ENCODE peak calls at places on chromosomes 13 and 19, in six cellular contexts. One of them, this sample, is unnamed.

GRCh38 chr13:114107686-114108081 is 24.7 kb downstream of the RASA3 start:
- DNase-seq in left ventricle myocardium inferior: peak
- DNase-seq in thyroid gland: peak
- DNase-seq in fibroblast of pulmonary artery: peak
- DNase-seq in AG04450: peak
- DNase-seq in fibroblast of mammary gland: peak
- DNase-seq in this sample: no peak

GRCh38 chr13:110287031-110287828 is 19.7 kb downstream of the COL4A1 start:
- DNase-seq in left ventricle myocardium inferior: no peak
- DNase-seq in thyroid gland: no peak
- DNase-seq in fibroblast of pulmonary artery: no peak
- DNase-seq in AG04450: no peak
- DNase-seq in fibroblast of mammary gland: no peak
- DNase-seq in this sample: no peak

GRCh38 chr13:31072041-31072440 is 89.7 kb downstream of the HSPH1 start:
- DNase-seq in left ventricle myocardium inferior: no peak
- DNase-seq in thyroid gland: no peak
- DNase-seq in fibroblast of pulmonary artery: peak
- DNase-seq in AG04450: no peak
- DNase-seq in fibroblast of mammary gland: peak
- DNase-seq in this sample: no peak

GRCh38 chr13:113001251-113002140 is 32.5 kb downstream of the MCF2L start:
- DNase-seq in left ventricle myocardium inferior: no peak
- DNase-seq in thyroid gland: peak
- DNase-seq in fibroblast of pulmonary artery: peak
- DNase-seq in AG04450: no peak
- DNase-seq in fibroblast of mammary gland: no peak
- DNase-seq in this sample: peak

GRCh38 chr19:43464089-43464775 is 1.2 kb downstream of the LYPD3 start:
- DNase-seq in left ventricle myocardium inferior: peak
- DNase-seq in thyroid gland: peak
- DNase-seq in fibroblast of pulmonary artery: no peak
- DNase-seq in AG04450: no peak
- DNase-seq in fibroblast of mammary gland: no peak
- DNase-seq in this sample: no peak

GRCh38 chr13:102793583-102794355 is 5.0 kb downstream of the POGLUT2 start:
- DNase-seq in left ventricle myocardium inferior: no peak
- DNase-seq in thyroid gland: no peak
- DNase-seq in fibroblast of pulmonary artery: no peak
- DNase-seq in AG04450: no peak
- DNase-seq in fibroblast of mammary gland: no peak
- DNase-seq in this sample: no peak

GRCh38 chr19:10908380-10908960 is 20.0 kb downstream of the YIPF2 start:
- DNase-seq in left ventricle myocardium inferior: no peak
- DNase-seq in thyroid gland: no peak
- DNase-seq in fibroblast of pulmonary artery: no peak
- DNase-seq in AG04450: no peak
- DNase-seq in fibroblast of mammary gland: no peak
- DNase-seq in this sample: no peak

GRCh38 chr19:27765397-27765796 is 1447.6 kb downstream of the UQCRFS1 start:
- DNase-seq in left ventricle myocardium inferior: no peak
- DNase-seq in thyroid gland: no peak
- DNase-seq in fibroblast of pulmonary artery: no peak
- DNase-seq in AG04450: no peak
- DNase-seq in fibroblast of mammary gland: no peak
- DNase-seq in this sample: no peak

GRCh38 chr19:16548956-16549355 is 6.7 kb upstream of the CHERP start:
- DNase-seq in left ventricle myocardium inferior: no peak
- DNase-seq in thyroid gland: no peak
- DNase-seq in fibroblast of pulmonary artery: no peak
- DNase-seq in AG04450: no peak
- DNase-seq in fibroblast of mammary gland: no peak
- DNase-seq in this sample: no peak

GRCh38 chr19:7699422-7700127 is 2.4 kb downstream of the FCER2 start:
- DNase-seq in left ventricle myocardium inferior: no peak
- DNase-seq in thyroid gland: no peak
- DNase-seq in fibroblast of pulmonary artery: no peak
- DNase-seq in AG04450: no peak
- DNase-seq in fibroblast of mammary gland: peak
- DNase-seq in this sample: no peak

GRCh38 chr13:61531383-61532065 is 115.9 kb upstream of the PCDH20 start:
- DNase-seq in left ventricle myocardium inferior: no peak
- DNase-seq in thyroid gland: no peak
- DNase-seq in fibroblast of pulmonary artery: no peak
- DNase-seq in AG04450: no peak
- DNase-seq in fibroblast of mammary gland: no peak
- DNase-seq in this sample: no peak

GRCh38 chr13:79549355-79550106 is 68.6 kb downstream of the NDFIP2 start:
- DNase-seq in left ventricle myocardium inferior: no peak
- DNase-seq in thyroid gland: no peak
- DNase-seq in fibroblast of pulmonary artery: peak
- DNase-seq in AG04450: no peak
- DNase-seq in fibroblast of mammary gland: no peak
- DNase-seq in this sample: no peak

GRCh38 chr19:45097776-45098520 is 5.0 kb downstream of the PPP1R37 start:
- DNase-seq in left ventricle myocardium inferior: peak
- DNase-seq in thyroid gland: no peak
- DNase-seq in fibroblast of pulmonary artery: peak
- DNase-seq in AG04450: peak
- DNase-seq in fibroblast of mammary gland: peak
- DNase-seq in this sample: peak

GRCh38 chr13:34817246-34817645 is 124.8 kb upstream of the NBEA start:
- DNase-seq in left ventricle myocardium inferior: no peak
- DNase-seq in thyroid gland: no peak
- DNase-seq in fibroblast of pulmonary artery: no peak
- DNase-seq in AG04450: no peak
- DNase-seq in fibroblast of mammary gland: no peak
- DNase-seq in this sample: no peak

GRCh38 chr19:7373862-7374261 is 25.1 kb downstream of the ARHGEF18 start:
- DNase-seq in left ventricle myocardium inferior: no peak
- DNase-seq in thyroid gland: no peak
- DNase-seq in fibroblast of pulmonary artery: no peak
- DNase-seq in AG04450: no peak
- DNase-seq in fibroblast of mammary gland: peak
- DNase-seq in this sample: no peak

GRCh38 chr19:8451885-8452284 is 7.1 kb downstream of the HNRNPM start:
- DNase-seq in left ventricle myocardium inferior: no peak
- DNase-seq in thyroid gland: no peak
- DNase-seq in fibroblast of pulmonary artery: peak
- DNase-seq in AG04450: no peak
- DNase-seq in fibroblast of mammary gland: peak
- DNase-seq in this sample: peak

GRCh38 chr19:50050406-50051223 is 24.8 kb downstream of the ZNF473 start:
- DNase-seq in left ventricle myocardium inferior: peak
- DNase-seq in thyroid gland: peak
- DNase-seq in fibroblast of pulmonary artery: peak
- DNase-seq in AG04450: peak
- DNase-seq in fibroblast of mammary gland: no peak
- DNase-seq in this sample: no peak

GRCh38 chr19:21587117-21587461 is 81.7 kb downstream of the ZNF429 start:
- DNase-seq in left ventricle myocardium inferior: peak
- DNase-seq in thyroid gland: peak
- DNase-seq in fibroblast of pulmonary artery: no peak
- DNase-seq in AG04450: no peak
- DNase-seq in fibroblast of mammary gland: no peak
- DNase-seq in this sample: no peak

GRCh38 chr13:48449656-48450055 is 36.7 kb upstream of the LPAR6 start:
- DNase-seq in left ventricle myocardium inferior: no peak
- DNase-seq in thyroid gland: no peak
- DNase-seq in fibroblast of pulmonary artery: no peak
- DNase-seq in AG04450: no peak
- DNase-seq in fibroblast of mammary gland: peak
- DNase-seq in this sample: no peak

GRCh38 chr13:106100261-106100919 is 435.1 kb downstream of the EFNB2 start:
- DNase-seq in left ventricle myocardium inferior: no peak
- DNase-seq in thyroid gland: no peak
- DNase-seq in fibroblast of pulmonary artery: no peak
- DNase-seq in AG04450: no peak
- DNase-seq in fibroblast of mammary gland: no peak
- DNase-seq in this sample: no peak

GRCh38 chr19:7904074-7905020 is 670 bp downstream of the MAP2K7 start:
- DNase-seq in left ventricle myocardium inferior: no peak
- DNase-seq in thyroid gland: peak
- DNase-seq in fibroblast of pulmonary artery: no peak
- DNase-seq in AG04450: no peak
- DNase-seq in fibroblast of mammary gland: no peak
- DNase-seq in this sample: no peak

DNA sequence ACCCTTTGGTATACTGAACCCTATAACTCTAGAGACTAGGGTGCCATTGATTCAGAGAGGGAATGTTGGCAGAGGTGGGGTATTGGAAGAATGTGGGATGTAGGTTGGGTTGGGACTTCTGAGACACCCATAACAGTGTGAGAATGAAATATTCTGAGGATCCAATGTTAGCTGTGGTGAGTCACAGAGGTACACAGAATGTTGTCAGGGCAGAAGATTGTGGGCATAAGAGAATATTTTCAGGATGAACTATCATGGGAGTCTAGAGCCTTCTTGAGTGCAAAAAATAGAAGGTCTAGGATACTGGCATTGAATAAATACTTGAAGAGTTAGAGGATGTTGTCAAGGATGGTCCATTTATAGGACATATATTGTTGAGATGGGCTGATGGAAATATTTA is 9.0 kb downstream of the KLK13 start:
- DNase-seq in left ventricle myocardium inferior: no peak
- DNase-seq in thyroid gland: no peak
- DNase-seq in fibroblast of pulmonary artery: no peak
- DNase-seq in AG04450: no peak
- DNase-seq in fibroblast of mammary gland: no peak
- DNase-seq in this sample: no peak
- H3K4me3 ChIP-seq in left ventricle myocardium inferior: no peak
- H3K4me3 ChIP-seq in thyroid gland: no peak
- H3K4me3 ChIP-seq in fibroblast of pulmonary artery: no peak
- H3K4me3 ChIP-seq in AG04450: no peak
- H3K4me3 ChIP-seq in fibroblast of mammary gland: no peak
- H3K4me3 ChIP-seq in this sample: no peak

GRCh38 chr19:51660975-51661600 is 14.5 kb upstream of the SIGLEC14 start:
- DNase-seq in left ventricle myocardium inferior: peak
- DNase-seq in thyroid gland: peak
- DNase-seq in fibroblast of pulmonary artery: peak
- DNase-seq in AG04450: peak
- DNase-seq in fibroblast of mammary gland: peak
- DNase-seq in this sample: peak
- TF ChIP-seq CTCF in left ventricle myocardium inferior: peak
- TF ChIP-seq CTCF in thyroid gland: no peak
- TF ChIP-seq CTCF in fibroblast of pulmonary artery: peak
- TF ChIP-seq CTCF in AG04450: peak
- TF ChIP-seq CTCF in fibroblast of mammary gland: peak
- TF ChIP-seq CTCF in this sample: peak

DNA sequence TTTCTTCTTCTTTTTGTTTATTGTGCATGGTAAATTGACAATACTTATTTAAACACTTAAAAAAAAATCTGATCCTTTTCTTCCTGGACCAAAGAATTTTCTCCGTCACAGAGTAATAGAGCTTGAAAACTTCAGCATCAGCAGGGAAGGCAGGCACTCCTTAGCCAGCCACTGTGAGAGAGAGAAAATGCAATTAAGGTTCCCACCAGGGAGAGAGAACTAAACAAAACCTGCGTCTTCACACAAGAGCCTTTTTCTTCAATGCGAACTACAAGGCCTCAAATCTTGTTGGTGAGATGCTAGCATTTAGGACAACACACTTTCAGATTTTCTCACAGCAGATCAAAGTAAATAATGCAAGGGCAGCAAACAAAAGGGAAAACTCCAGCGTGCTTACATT is 80.2 kb downstream of the DACH1 start:
- DNase-seq in left ventricle myocardium inferior: no peak
- DNase-seq in thyroid gland: no peak
- DNase-seq in fibroblast of pulmonary artery: no peak
- DNase-seq in AG04450: no peak
- DNase-seq in fibroblast of mammary gland: no peak
- DNase-seq in this sample: no peak
- H3K4me3 ChIP-seq in left ventricle myocardium inferior: peak
- H3K4me3 ChIP-seq in thyroid gland: no peak
- H3K4me3 ChIP-seq in fibroblast of pulmonary artery: no peak
- H3K4me3 ChIP-seq in AG04450: no peak
- H3K4me3 ChIP-seq in fibroblast of mammary gland: no peak
- H3K4me3 ChIP-seq in this sample: no peak

GRCh38 chr19:40512473-40513344 is 45.9 kb downstream of the SPTBN4 start:
- DNase-seq in left ventricle myocardium inferior: no peak
- DNase-seq in thyroid gland: peak
- DNase-seq in fibroblast of pulmonary artery: peak
- DNase-seq in AG04450: no peak
- DNase-seq in fibroblast of mammary gland: no peak
- DNase-seq in this sample: no peak
- TF ChIP-seq CTCF in left ventricle myocardium inferior: no peak
- TF ChIP-seq CTCF in thyroid gland: no peak
- TF ChIP-seq CTCF in fibroblast of pulmonary artery: no peak
- TF ChIP-seq CTCF in AG04450: no peak
- TF ChIP-seq CTCF in fibroblast of mammary gland: no peak
- TF ChIP-seq CTCF in this sample: no peak

GRCh38 chr19:17778621-17779280 is 16.2 kb upstream of the B3GNT3 start:
- DNase-seq in left ventricle myocardium inferior: no peak
- DNase-seq in thyroid gland: no peak
- DNase-seq in fibroblast of pulmonary artery: no peak
- DNase-seq in AG04450: no peak
- DNase-seq in fibroblast of mammary gland: no peak
- DNase-seq in this sample: no peak

GRCh38 chr19:17777840-17778620 is 16.9 kb upstream of the B3GNT3 start:
- DNase-seq in left ventricle myocardium inferior: peak
- DNase-seq in thyroid gland: no peak
- DNase-seq in fibroblast of pulmonary artery: peak
- DNase-seq in AG04450: no peak
- DNase-seq in fibroblast of mammary gland: peak
- DNase-seq in this sample: no peak

GRCh38 chr19:17775991-17776803 is 18.7 kb upstream of the B3GNT3 start:
- DNase-seq in left ventricle myocardium inferior: no peak
- DNase-seq in thyroid gland: no peak
- DNase-seq in fibroblast of pulmonary artery: no peak
- DNase-seq in AG04450: no peak
- DNase-seq in fibroblast of mammary gland: peak
- DNase-seq in this sample: no peak

GRCh38 chr19:17780781-17781180 is 14.2 kb upstream of the B3GNT3 start:
- DNase-seq in left ventricle myocardium inferior: no peak
- DNase-seq in thyroid gland: no peak
- DNase-seq in fibroblast of pulmonary artery: no peak
- DNase-seq in AG04450: no peak
- DNase-seq in fibroblast of mammary gland: no peak
- DNase-seq in this sample: no peak

GRCh38 chr19:17779281-17779930 is 15.5 kb upstream of the B3GNT3 start:
- DNase-seq in left ventricle myocardium inferior: no peak
- DNase-seq in thyroid gland: peak
- DNase-seq in fibroblast of pulmonary artery: peak
- DNase-seq in AG04450: no peak
- DNase-seq in fibroblast of mammary gland: peak
- DNase-seq in this sample: no peak
- H3K4me3 ChIP-seq in left ventricle myocardium inferior: peak
- H3K4me3 ChIP-seq in thyroid gland: no peak
- H3K4me3 ChIP-seq in fibroblast of pulmonary artery: no peak
- H3K4me3 ChIP-seq in AG04450: no peak
- H3K4me3 ChIP-seq in fibroblast of mammary gland: no peak
- H3K4me3 ChIP-seq in this sample: peak